ENCODE peak calls at places on chromosomes 12 and 14, in seven cellular contexts. One of them, this sample, is unnamed.
A peak's percentile ranks its signal among the peaks of the same experiment; 100 is the strongest.

GRCh38 chr14:30608533-30609006 is 13.5 kb upstream of the SCFD1 start:
- DNase-seq in HCT116: no peak
- DNase-seq in H1: no peak
- DNase-seq in fibroblast of lung: peak; percentile 61
- DNase-seq in tibial nerve: no peak
- DNase-seq in GM23338: no peak
- DNase-seq in psoas muscle: no peak
- DNase-seq in this sample: peak; percentile 15

GRCh38 chr12:128791395-128792322 is 32.1 kb downstream of the SLC15A4 start:
- DNase-seq in HCT116: no peak
- DNase-seq in H1: no peak
- DNase-seq in fibroblast of lung: no peak
- DNase-seq in tibial nerve: no peak
- DNase-seq in GM23338: no peak
- DNase-seq in psoas muscle: no peak
- DNase-seq in this sample: no peak

GRCh38 chr12:90211017-90211416 is 502.4 kb upstream of the ATP2B1 start:
- DNase-seq in HCT116: no peak
- DNase-seq in H1: no peak
- DNase-seq in fibroblast of lung: peak; percentile 87
- DNase-seq in tibial nerve: no peak
- DNase-seq in GM23338: no peak
- DNase-seq in psoas muscle: no peak
- DNase-seq in this sample: no peak

GRCh38 chr12:40693503-40693863 is 1.2 kb downstream of the CNTN1 start:
- DNase-seq in HCT116: peak; percentile 27
- DNase-seq in H1: no peak
- DNase-seq in fibroblast of lung: no peak
- DNase-seq in tibial nerve: peak; percentile 26
- DNase-seq in GM23338: peak; percentile 81
- DNase-seq in psoas muscle: peak; percentile 47
- DNase-seq in this sample: peak; percentile 72

GRCh38 chr14:42556551-42556950 is 949.9 kb downstream of the LRFN5 start:
- DNase-seq in HCT116: no peak
- DNase-seq in H1: no peak
- DNase-seq in fibroblast of lung: no peak
- DNase-seq in tibial nerve: no peak
- DNase-seq in GM23338: no peak
- DNase-seq in psoas muscle: no peak
- DNase-seq in this sample: peak; percentile 4

GRCh38 chr12:113133036-113133435 is 2.5 kb downstream of the RASAL1 start:
- DNase-seq in HCT116: no peak
- DNase-seq in H1: no peak
- DNase-seq in fibroblast of lung: no peak
- DNase-seq in tibial nerve: no peak
- DNase-seq in GM23338: no peak
- DNase-seq in psoas muscle: no peak
- DNase-seq in this sample: no peak

GRCh38 chr12:1972260-1972659 is 32.0 kb downstream of the DCP1B start:
- DNase-seq in HCT116: no peak
- DNase-seq in H1: no peak
- DNase-seq in fibroblast of lung: peak; percentile 82
- DNase-seq in tibial nerve: no peak
- DNase-seq in GM23338: no peak
- DNase-seq in psoas muscle: no peak
- DNase-seq in this sample: no peak

GRCh38 chr12:93786669-93787397 is 109.7 kb downstream of the CRADD start:
- DNase-seq in HCT116: no peak
- DNase-seq in H1: no peak
- DNase-seq in fibroblast of lung: peak; percentile 64
- DNase-seq in tibial nerve: no peak
- DNase-seq in GM23338: no peak
- DNase-seq in psoas muscle: no peak
- DNase-seq in this sample: no peak

GRCh38 chr12:113727651-113728061 is 238.5 kb downstream of the RBM19 start:
- DNase-seq in HCT116: peak; percentile 16
- DNase-seq in H1: no peak
- DNase-seq in fibroblast of lung: peak; percentile 54
- DNase-seq in tibial nerve: no peak
- DNase-seq in GM23338: no peak
- DNase-seq in psoas muscle: no peak
- DNase-seq in this sample: no peak

GRCh38 chr12:30357712-30358111 is 338.0 kb downstream of the IPO8 start:
- DNase-seq in HCT116: no peak
- DNase-seq in H1: no peak
- DNase-seq in fibroblast of lung: peak; percentile 3
- DNase-seq in tibial nerve: no peak
- DNase-seq in GM23338: no peak
- DNase-seq in psoas muscle: no peak
- DNase-seq in this sample: peak; percentile 36

GRCh38 chr14:53010193-53010592 is 59.3 kb upstream of the FERMT2 start:
- DNase-seq in HCT116: no peak
- DNase-seq in H1: no peak
- DNase-seq in fibroblast of lung: no peak
- DNase-seq in tibial nerve: no peak
- DNase-seq in GM23338: no peak
- DNase-seq in psoas muscle: no peak
- DNase-seq in this sample: no peak

GRCh38 chr14:77950371-77950770 is 150.5 kb downstream of the ADCK1 start:
- DNase-seq in HCT116: no peak
- DNase-seq in H1: no peak
- DNase-seq in fibroblast of lung: peak; percentile 66
- DNase-seq in tibial nerve: no peak
- DNase-seq in GM23338: no peak
- DNase-seq in psoas muscle: no peak
- DNase-seq in this sample: peak; percentile 12

GRCh38 chr14:69540654-69541335 is 33.9 kb downstream of the CCDC177 start:
- DNase-seq in HCT116: no peak
- DNase-seq in H1: no peak
- DNase-seq in fibroblast of lung: no peak
- DNase-seq in tibial nerve: no peak
- DNase-seq in GM23338: no peak
- DNase-seq in psoas muscle: no peak
- DNase-seq in this sample: no peak

GRCh38 chr14:66009104-66009503 is 477.1 kb upstream of the CCDC196 start:
- DNase-seq in HCT116: peak; percentile 13
- DNase-seq in H1: no peak
- DNase-seq in fibroblast of lung: peak; percentile 82
- DNase-seq in tibial nerve: no peak
- DNase-seq in GM23338: peak; percentile 3
- DNase-seq in psoas muscle: no peak
- DNase-seq in this sample: peak; percentile 97

GRCh38 chr12:27032679-27033078 is 10.3 kb downstream of the MED21 start:
- DNase-seq in HCT116: no peak
- DNase-seq in H1: no peak
- DNase-seq in fibroblast of lung: no peak
- DNase-seq in tibial nerve: no peak
- DNase-seq in GM23338: no peak
- DNase-seq in psoas muscle: no peak
- DNase-seq in this sample: no peak

GRCh38 chr12:85466906-85467305 is 186.9 kb downstream of the ALX1 start:
- DNase-seq in HCT116: no peak
- DNase-seq in H1: no peak
- DNase-seq in fibroblast of lung: peak; percentile 47
- DNase-seq in tibial nerve: no peak
- DNase-seq in GM23338: no peak
- DNase-seq in psoas muscle: no peak
- DNase-seq in this sample: no peak

GRCh38 chr14:92589213-92589852 is 75.8 kb downstream of the RIN3 start:
- DNase-seq in HCT116: no peak
- DNase-seq in H1: no peak
- DNase-seq in fibroblast of lung: peak; percentile 30
- DNase-seq in tibial nerve: no peak
- DNase-seq in GM23338: peak; percentile 42
- DNase-seq in psoas muscle: no peak
- DNase-seq in this sample: peak; percentile 56

GRCh38 chr14:72822946-72823611 is 70.8 kb downstream of the DPF3 start:
- DNase-seq in HCT116: no peak
- DNase-seq in H1: no peak
- DNase-seq in fibroblast of lung: peak; percentile 2
- DNase-seq in tibial nerve: no peak
- DNase-seq in GM23338: no peak
- DNase-seq in psoas muscle: no peak
- DNase-seq in this sample: no peak

DNA sequence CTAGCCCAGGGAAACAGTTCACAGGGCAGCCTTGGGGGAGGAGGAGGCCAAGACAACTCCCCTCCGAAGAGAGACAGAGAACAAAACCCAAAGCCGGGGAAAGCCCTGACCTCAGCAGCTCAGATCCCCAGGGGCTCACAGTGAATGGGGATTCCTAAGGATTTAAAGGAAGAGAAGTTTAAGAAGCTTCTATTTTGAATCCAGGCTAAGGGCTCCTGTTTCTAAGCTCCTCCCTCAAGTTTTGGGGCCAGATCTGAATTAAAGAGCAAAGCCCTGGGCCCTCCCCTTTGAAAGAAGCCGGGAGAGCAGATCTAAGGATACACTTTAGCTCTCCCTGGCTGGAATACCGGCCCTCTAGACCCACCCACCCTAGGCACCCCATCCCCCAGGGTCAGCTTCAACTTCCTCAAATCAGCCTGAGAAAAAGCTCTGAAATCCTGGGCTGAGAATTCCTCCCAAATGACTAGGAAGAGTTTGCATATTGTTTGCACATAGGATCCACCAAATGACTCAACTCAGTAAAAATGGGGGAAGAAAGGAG is 3.9 kb downstream of the KDM2B start:
- DNase-seq in HCT116: no peak
- DNase-seq in H1: peak; percentile 78
- DNase-seq in fibroblast of lung: peak; percentile 90
- DNase-seq in tibial nerve: no peak
- DNase-seq in GM23338: peak; percentile 92
- DNase-seq in psoas muscle: no peak
- DNase-seq in this sample: no peak
- H3K4me3 ChIP-seq in HCT116: no peak overlapping the region
- H3K4me3 ChIP-seq in H1: peak overlapping the region; percentile 88
- H3K4me3 ChIP-seq in fibroblast of lung: peak overlapping the region; percentile 30
- H3K4me3 ChIP-seq in tibial nerve: no peak overlapping the region
- H3K4me3 ChIP-seq in GM23338: peak overlapping the region; percentile 90
- H3K4me3 ChIP-seq in psoas muscle: no peak overlapping the region
- H3K4me3 ChIP-seq in this sample: no peak overlapping the region

DNA sequence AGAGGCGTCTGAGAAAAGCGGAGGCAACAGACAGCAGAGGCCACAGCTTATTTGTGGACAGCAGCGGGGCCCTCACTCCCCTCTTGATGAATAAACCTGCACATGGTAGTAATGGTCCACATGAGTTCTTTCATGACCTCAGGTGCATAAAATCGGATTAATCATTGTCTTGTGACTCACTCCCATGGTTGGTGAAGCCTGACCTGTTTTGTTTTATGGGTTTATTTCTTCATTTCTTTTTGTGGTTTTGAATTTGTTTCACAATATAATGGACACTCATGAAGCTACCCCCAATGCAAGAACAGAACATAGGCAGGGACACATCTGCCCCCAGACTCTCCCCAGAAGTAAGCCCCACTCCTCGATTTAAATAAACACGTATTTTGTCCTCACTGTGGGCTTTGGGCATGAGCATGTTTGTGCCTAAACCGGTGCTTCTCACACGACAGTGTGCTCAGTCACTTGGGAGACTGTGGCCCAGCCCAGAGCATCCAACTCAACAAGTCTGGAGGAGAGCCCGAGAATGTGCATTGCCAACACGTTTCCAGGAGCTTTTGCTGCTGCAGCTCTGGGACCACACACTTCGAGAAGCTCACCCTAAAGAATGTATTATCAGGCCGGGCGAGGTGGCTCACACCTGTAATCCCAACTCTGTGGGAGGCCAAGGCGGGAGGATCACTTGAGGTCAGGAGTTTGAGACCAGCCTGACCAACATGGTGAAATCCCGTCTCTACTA is 116.1 kb downstream of the SCARB1 start:
- DNase-seq in HCT116: no peak
- DNase-seq in H1: no peak
- DNase-seq in fibroblast of lung: peak; percentile 99
- DNase-seq in tibial nerve: no peak
- DNase-seq in GM23338: no peak
- DNase-seq in psoas muscle: no peak
- DNase-seq in this sample: peak; percentile 76
- H3K27ac ChIP-seq in HCT116: no peak overlapping the region
- H3K27ac ChIP-seq in H1: no peak overlapping the region
- H3K27ac ChIP-seq in fibroblast of lung: no peak overlapping the region
- H3K27ac ChIP-seq in tibial nerve: peak overlapping the region; percentile 88
- H3K27ac ChIP-seq in GM23338: no peak overlapping the region
- H3K27ac ChIP-seq in psoas muscle: peak overlapping the region; percentile 85
- H3K27ac ChIP-seq in this sample: no peak overlapping the region

DNA sequence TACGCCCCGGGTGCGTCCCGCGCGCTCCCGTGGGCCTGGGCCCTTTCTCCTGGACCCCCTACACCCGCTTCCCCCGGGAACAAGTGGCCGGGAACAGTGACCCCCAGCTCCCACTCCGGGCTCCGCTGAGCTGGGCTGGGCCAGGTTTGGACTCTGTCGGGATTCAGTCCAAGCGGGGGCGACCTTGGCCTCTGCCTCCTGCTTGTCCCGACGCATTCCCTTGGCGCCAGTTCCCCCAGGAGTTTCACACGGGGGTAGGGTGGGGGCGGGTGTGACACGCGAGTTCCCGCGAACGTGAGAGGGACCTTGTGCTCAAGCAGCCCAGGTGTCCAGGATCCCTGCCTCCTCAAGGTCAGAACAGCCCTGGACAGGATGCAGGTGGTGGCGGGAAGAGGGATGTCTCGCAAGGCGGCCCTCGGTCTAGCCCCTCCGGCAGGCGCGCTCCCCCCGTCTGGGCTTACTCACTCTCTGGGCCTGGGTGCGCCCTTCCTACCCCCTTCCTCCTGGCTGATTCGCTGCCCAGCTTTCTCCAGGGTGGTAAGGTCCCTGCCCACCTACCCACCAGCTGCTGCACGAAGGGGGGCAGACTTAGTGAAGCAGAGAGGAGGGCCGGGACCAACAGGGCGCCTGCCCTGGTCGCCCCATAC is 771 bp downstream of the CRIP2 start:
- DNase-seq in HCT116: no peak
- DNase-seq in H1: no peak
- DNase-seq in fibroblast of lung: peak; percentile 60
- DNase-seq in tibial nerve: no peak
- DNase-seq in GM23338: peak; percentile 44
- DNase-seq in psoas muscle: no peak
- DNase-seq in this sample: no peak
- H3K4me3 ChIP-seq in HCT116: peak overlapping the region; percentile 66
- H3K4me3 ChIP-seq in H1: peak overlapping the region; percentile 78
- H3K4me3 ChIP-seq in fibroblast of lung: peak overlapping the region; percentile 67
- H3K4me3 ChIP-seq in tibial nerve: peak overlapping the region; percentile 73
- H3K4me3 ChIP-seq in GM23338: peak overlapping the region; percentile 70
- H3K4me3 ChIP-seq in psoas muscle: peak overlapping the region; percentile 78
- H3K4me3 ChIP-seq in this sample: peak overlapping the region; percentile 95

DNA sequence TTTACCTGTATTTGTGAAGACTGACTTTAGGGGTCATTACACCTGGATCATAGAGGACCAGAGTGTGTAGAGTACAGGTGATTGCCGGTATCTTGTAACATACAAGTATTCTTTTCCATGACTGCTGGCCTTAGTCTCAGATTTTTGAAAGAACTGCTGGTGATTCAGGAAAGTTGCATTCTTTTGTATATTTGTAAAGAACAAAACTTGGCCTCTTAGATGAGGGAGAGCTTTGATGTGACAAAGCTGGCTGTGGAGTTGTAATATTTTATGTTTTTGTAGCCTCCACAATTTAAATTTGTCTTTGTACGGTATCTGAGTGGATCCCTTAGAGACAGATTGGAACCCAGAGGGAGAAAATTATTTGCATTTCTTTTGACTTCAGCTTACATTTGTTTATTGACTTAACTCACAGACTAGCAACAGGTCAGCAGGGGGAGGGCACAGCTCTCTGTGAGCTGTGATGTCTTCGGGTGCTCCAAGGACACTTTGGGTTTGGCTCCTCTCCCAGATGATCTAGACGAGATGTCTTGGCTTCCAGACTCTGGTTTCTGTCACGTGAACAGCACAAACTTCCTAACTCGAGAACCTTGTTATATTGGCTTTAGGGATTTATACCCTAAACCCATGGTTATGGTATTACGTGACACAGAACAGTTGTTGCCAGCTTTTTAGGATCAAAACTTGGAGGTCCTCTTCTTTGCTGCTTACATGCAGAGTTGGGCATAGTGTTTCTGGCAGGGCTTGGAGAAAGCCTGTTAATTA is 65.9 kb downstream of the DAAM1 start:
- DNase-seq in HCT116: no peak
- DNase-seq in H1: no peak
- DNase-seq in fibroblast of lung: peak; percentile 96
- DNase-seq in tibial nerve: peak; percentile 47
- DNase-seq in GM23338: no peak
- DNase-seq in psoas muscle: peak; percentile 69
- DNase-seq in this sample: peak; percentile 94
- H3K27ac ChIP-seq in HCT116: no peak overlapping the region
- H3K27ac ChIP-seq in H1: no peak overlapping the region
- H3K27ac ChIP-seq in fibroblast of lung: peak overlapping the region; percentile 24
- H3K27ac ChIP-seq in tibial nerve: peak overlapping the region; percentile 81
- H3K27ac ChIP-seq in GM23338: no peak overlapping the region
- H3K27ac ChIP-seq in psoas muscle: peak overlapping the region; percentile 59
- H3K27ac ChIP-seq in this sample: peak overlapping the region; percentile 75